ENCODE peak calls at places on chromosomes 11 and 22, in six cellular contexts. A is HT1080, O is Right ventricle myocardium superior, K is AG09309, N is tibial nerve, I is tibial artery. P is an unnamed sample.

GRCh38 chr11:48062649-48063048 is 82.3 kb downstream of the PTPRJ start:
- DNase-seq in N (no peak), A (no peak), O (no peak), K (no peak), I (no peak), P (no peak)

GRCh38 chr11:503179-503981 is 3.7 kb downstream of the RNH1 start:
- DNase-seq in N (peak; percentile 51), K (no peak), A (no peak), I (peak; percentile 76), O (peak; percentile 78), P (peak; percentile 49)

GRCh38 chr11:11407065-11407737 is 54.2 kb upstream of the CSNK2A3 start:
- DNase-seq in N (no peak), I (peak; percentile 60), A (no peak), K (no peak), O (peak; percentile 53), P (no peak)

GRCh38 chr11:108324587-108324986 is 101.7 kb downstream of the ATM start:
- DNase-seq in I (no peak), A (peak; percentile 40), K (peak; percentile 31), O (no peak), N (no peak), P (no peak)

GRCh38 chr11:57514538-57515331 is 767 bp downstream of the SLC43A1 start:
- DNase-seq in N (peak; percentile 43), A (peak; percentile 40), K (no peak), O (peak; percentile 80), I (peak; percentile 72), P (peak; percentile 72)

GRCh38 chr11:83554896-83555295 is 268.7 kb upstream of the CCDC90B start:
- DNase-seq in N (no peak), A (no peak), O (no peak), I (no peak), K (no peak), P (no peak)

GRCh38 chr11:22634897-22635629 is 9.4 kb upstream of the FANCF start:
- DNase-seq in K (no peak), I (no peak), N (no peak), A (peak; percentile 15), O (no peak), P (peak; percentile 66)

GRCh38 chr11:48124880-48125279 is 91.7 kb upstream of the OR4B1 start:
- DNase-seq in O (no peak), I (no peak), K (no peak), A (no peak), N (no peak), P (no peak)

GRCh38 chr11:38315151-38315550 is 1717.1 kb upstream of the RAG2 start:
- DNase-seq in A (peak; percentile 65), O (no peak), K (no peak), N (no peak), I (no peak), P (no peak)

GRCh38 chr11:116170526-116171120 is 602.2 kb downstream of the BUD13 start:
- DNase-seq in N (no peak), I (no peak), O (no peak), K (no peak), A (no peak), P (no peak)

GRCh38 chr11:65558785-65559509 is 788 bp upstream of the LTBP3 start:
- DNase-seq in I (peak; percentile 73), A (peak; percentile 64), N (no peak), O (peak; percentile 88), K (no peak), P (no peak)

GRCh38 chr11:10356161-10356560 is 51.3 kb downstream of the ADM start:
- DNase-seq in N (no peak), O (no peak), A (no peak), I (no peak), K (no peak), P (no peak)

GRCh38 chr11:12534549-12534948 is 139.7 kb upstream of the TEAD1 start:
- DNase-seq in I (no peak), N (no peak), O (no peak), K (no peak), A (no peak), P (no peak)

GRCh38 chr22:31956360-31956759 is 12.0 kb downstream of the YWHAH start:
- DNase-seq in I (no peak), K (no peak), A (no peak), N (no peak), O (no peak), P (no peak)

GRCh38 chr22:50530280-50530856 is 556 bp upstream of the TYMP start:
- DNase-seq in K (peak; percentile 46), N (peak; percentile 72), I (peak; percentile 80), O (peak; percentile 93), A (no peak), P (peak; percentile 91)

GRCh38 chr11:2581151-2581930 is 118.5 kb downstream of the KCNQ1OT1 start:
- DNase-seq in A (no peak), O (peak; percentile 37), K (no peak), N (no peak), I (peak; percentile 17), P (peak; percentile 12)

GRCh38 chr22:39207141-39208012 is 37.4 kb downstream of the PDGFB start:
- DNase-seq in A (no peak), N (no peak), I (peak; percentile 36), O (no peak), K (no peak), P (peak; percentile 43)

GRCh38 chr22:23509571-23510302 is 70.4 kb downstream of the IGLL1 start:
- DNase-seq in O (no peak), N (no peak), I (no peak), K (no peak), A (peak; percentile 37), P (no peak)

GRCh38 chr11:67406969-67407699 is 3.3 kb downstream of the TBC1D10C start:
- DNase-seq in N (no peak), K (no peak), O (no peak), I (no peak), A (no peak), P (peak; percentile 54)

GRCh38 chr11:110253525-110253924 is 42.9 kb downstream of the RDX start:
- DNase-seq in I (no peak), O (no peak), A (no peak), N (no peak), K (no peak), P (no peak)

GRCh38 chr22:32760396-32760795 is 41.1 kb upstream of the TIMP3 start:
- DNase-seq in A (no peak), N (no peak), I (no peak), K (no peak), O (no peak), P (no peak)

GRCh38 chr11:22666700-22667439 is 459 bp downstream of the GAS2 start:
- DNase-seq in O (peak; percentile 66), I (no peak), A (no peak), K (no peak), N (no peak), P (no peak)

GRCh38 chr11:45900916-45901617 is 6.0 kb downstream of the FREY1 start:
- DNase-seq in I (no peak), O (peak; percentile 66), K (no peak), A (no peak), N (no peak), P (no peak)

GRCh38 chr11:26743622-26744021 is 21.8 kb upstream of the SLC5A12 start:
- DNase-seq in N (no peak), O (no peak), I (no peak), A (no peak), K (no peak), P (no peak)

GRCh38 chr11:16794047-16794818 is 55.8 kb downstream of the C11orf58 start:
- DNase-seq in N (no peak), A (no peak), O (no peak), I (no peak), K (no peak), P (no peak)

P was measured in Peyer's patch.